ENCODE peak calls at places on chromosome 10, in ten cellular contexts. One of them, this sample, is unnamed.

GRCh38 chr10:95290801-95291633 is at the start of gene PDLIM1:
- DNase-seq in heart right ventricle: peak; percentile 84
- DNase-seq in Peyer's patch: peak; percentile 92
- DNase-seq in PC-9: no peak
- DNase-seq in OCI-LY7: peak; percentile 71
- DNase-seq in ovary: peak; percentile 59
- DNase-seq in ascending aorta: no peak
- DNase-seq in BJ: no peak
- DNase-seq in suprapubic skin: peak; percentile 86
- DNase-seq in mucosa of descending colon: peak; percentile 86
- DNase-seq in this sample: peak; percentile 89

GRCh38 chr10:75592014-75592842 is 160.8 kb downstream of the LRMDA start:
- DNase-seq in heart right ventricle: no peak
- DNase-seq in Peyer's patch: no peak
- DNase-seq in PC-9: no peak
- DNase-seq in OCI-LY7: no peak
- DNase-seq in ovary: no peak
- DNase-seq in ascending aorta: no peak
- DNase-seq in BJ: no peak
- DNase-seq in suprapubic skin: no peak
- DNase-seq in mucosa of descending colon: no peak
- DNase-seq in this sample: no peak

GRCh38 chr10:132595021-132595420 is 57.4 kb downstream of the INPP5A start:
- DNase-seq in heart right ventricle: no peak
- DNase-seq in Peyer's patch: peak; percentile 24
- DNase-seq in PC-9: no peak
- DNase-seq in OCI-LY7: no peak
- DNase-seq in ovary: no peak
- DNase-seq in ascending aorta: no peak
- DNase-seq in BJ: no peak
- DNase-seq in suprapubic skin: no peak
- DNase-seq in mucosa of descending colon: no peak
- DNase-seq in this sample: no peak

GRCh38 chr10:95341716-95342130 is 50.9 kb upstream of the PDLIM1 start:
- DNase-seq in heart right ventricle: no peak
- DNase-seq in Peyer's patch: no peak
- DNase-seq in PC-9: no peak
- DNase-seq in OCI-LY7: no peak
- DNase-seq in ovary: no peak
- DNase-seq in ascending aorta: no peak
- DNase-seq in BJ: peak; percentile 56
- DNase-seq in suprapubic skin: no peak
- DNase-seq in mucosa of descending colon: no peak
- DNase-seq in this sample: no peak

GRCh38 chr10:94983555-94983954 is 45.1 kb downstream of the CYP2C9 start:
- DNase-seq in heart right ventricle: no peak
- DNase-seq in Peyer's patch: no peak
- DNase-seq in PC-9: no peak
- DNase-seq in OCI-LY7: no peak
- DNase-seq in ovary: no peak
- DNase-seq in ascending aorta: no peak
- DNase-seq in BJ: no peak
- DNase-seq in suprapubic skin: no peak
- DNase-seq in mucosa of descending colon: no peak
- DNase-seq in this sample: no peak

GRCh38 chr10:98257961-98258360 is 10.0 kb downstream of the LOXL4 start:
- DNase-seq in heart right ventricle: no peak
- DNase-seq in Peyer's patch: no peak
- DNase-seq in PC-9: no peak
- DNase-seq in OCI-LY7: no peak
- DNase-seq in ovary: no peak
- DNase-seq in ascending aorta: no peak
- DNase-seq in BJ: no peak
- DNase-seq in suprapubic skin: no peak
- DNase-seq in mucosa of descending colon: no peak
- DNase-seq in this sample: no peak

GRCh38 chr10:72564596-72564995 is 61.3 kb downstream of the MICU1 start:
- DNase-seq in heart right ventricle: no peak
- DNase-seq in Peyer's patch: no peak
- DNase-seq in PC-9: no peak
- DNase-seq in OCI-LY7: no peak
- DNase-seq in ovary: no peak
- DNase-seq in ascending aorta: no peak
- DNase-seq in BJ: peak; percentile 39
- DNase-seq in suprapubic skin: no peak
- DNase-seq in mucosa of descending colon: no peak
- DNase-seq in this sample: no peak

GRCh38 chr10:107576746-107577145 is 412.2 kb upstream of the SORCS1 start:
- DNase-seq in heart right ventricle: no peak
- DNase-seq in Peyer's patch: no peak
- DNase-seq in PC-9: no peak
- DNase-seq in OCI-LY7: no peak
- DNase-seq in ovary: no peak
- DNase-seq in ascending aorta: no peak
- DNase-seq in BJ: no peak
- DNase-seq in suprapubic skin: no peak
- DNase-seq in mucosa of descending colon: peak; percentile 5
- DNase-seq in this sample: no peak

DNA sequence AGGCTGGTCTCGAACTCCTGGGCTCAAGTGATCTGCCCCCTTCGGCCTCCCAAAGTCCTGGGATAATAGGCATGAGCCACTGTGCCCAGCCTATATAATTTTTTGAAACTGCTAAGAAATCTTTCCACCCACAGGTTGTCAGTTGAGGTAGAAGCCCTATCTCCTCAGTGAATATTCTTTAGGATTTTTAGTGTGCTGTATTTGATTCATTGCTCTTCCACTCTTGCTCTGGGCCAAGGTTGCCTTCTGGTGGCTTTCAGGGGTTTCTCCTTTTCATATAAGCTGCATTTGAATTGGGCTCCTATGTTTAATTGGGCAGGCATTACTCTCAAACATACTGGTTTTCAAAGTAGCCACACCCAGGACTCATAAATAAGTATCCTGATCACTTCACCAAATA is 931.2 kb downstream of the GATA3 start:
- DNase-seq in heart right ventricle: no peak
- DNase-seq in Peyer's patch: no peak
- DNase-seq in PC-9: no peak
- DNase-seq in OCI-LY7: no peak
- DNase-seq in ovary: no peak
- DNase-seq in ascending aorta: no peak
- DNase-seq in BJ: no peak
- DNase-seq in suprapubic skin: no peak
- DNase-seq in mucosa of descending colon: no peak
- DNase-seq in this sample: no peak
- TF ChIP-seq CTCF in heart right ventricle: no peak
- TF ChIP-seq CTCF in Peyer's patch: no peak
- TF ChIP-seq CTCF in PC-9: no peak
- TF ChIP-seq CTCF in OCI-LY7: no peak
- TF ChIP-seq CTCF in ovary: no peak
- TF ChIP-seq CTCF in ascending aorta: no peak
- TF ChIP-seq CTCF in BJ: no peak
- TF ChIP-seq CTCF in suprapubic skin: no peak
- TF ChIP-seq CTCF in mucosa of descending colon: no peak
- TF ChIP-seq CTCF in this sample: no peak

GRCh38 chr10:109886788-109887155 is 36.5 kb downstream of the XPNPEP1 start:
- DNase-seq in heart right ventricle: no peak
- DNase-seq in Peyer's patch: no peak
- DNase-seq in PC-9: no peak
- DNase-seq in OCI-LY7: no peak
- DNase-seq in ovary: no peak
- DNase-seq in ascending aorta: no peak
- DNase-seq in BJ: no peak
- DNase-seq in suprapubic skin: no peak
- DNase-seq in mucosa of descending colon: no peak
- DNase-seq in this sample: no peak

GRCh38 chr10:109886037-109886787 is 37.1 kb downstream of the XPNPEP1 start:
- DNase-seq in heart right ventricle: no peak
- DNase-seq in Peyer's patch: no peak
- DNase-seq in PC-9: no peak
- DNase-seq in OCI-LY7: no peak
- DNase-seq in ovary: no peak
- DNase-seq in ascending aorta: no peak
- DNase-seq in BJ: no peak
- DNase-seq in suprapubic skin: no peak
- DNase-seq in mucosa of descending colon: no peak
- DNase-seq in this sample: no peak

GRCh38 chr10:109887776-109888175 is 35.5 kb downstream of the XPNPEP1 start:
- DNase-seq in heart right ventricle: no peak
- DNase-seq in Peyer's patch: no peak
- DNase-seq in PC-9: no peak
- DNase-seq in OCI-LY7: no peak
- DNase-seq in ovary: no peak
- DNase-seq in ascending aorta: no peak
- DNase-seq in BJ: no peak
- DNase-seq in suprapubic skin: no peak
- DNase-seq in mucosa of descending colon: no peak
- DNase-seq in this sample: no peak

GRCh38 chr10:109889867-109890266 is 33.4 kb downstream of the XPNPEP1 start:
- DNase-seq in heart right ventricle: no peak
- DNase-seq in Peyer's patch: no peak
- DNase-seq in PC-9: no peak
- DNase-seq in OCI-LY7: no peak
- DNase-seq in ovary: no peak
- DNase-seq in ascending aorta: no peak
- DNase-seq in BJ: no peak
- DNase-seq in suprapubic skin: no peak
- DNase-seq in mucosa of descending colon: no peak
- DNase-seq in this sample: no peak

DNA sequence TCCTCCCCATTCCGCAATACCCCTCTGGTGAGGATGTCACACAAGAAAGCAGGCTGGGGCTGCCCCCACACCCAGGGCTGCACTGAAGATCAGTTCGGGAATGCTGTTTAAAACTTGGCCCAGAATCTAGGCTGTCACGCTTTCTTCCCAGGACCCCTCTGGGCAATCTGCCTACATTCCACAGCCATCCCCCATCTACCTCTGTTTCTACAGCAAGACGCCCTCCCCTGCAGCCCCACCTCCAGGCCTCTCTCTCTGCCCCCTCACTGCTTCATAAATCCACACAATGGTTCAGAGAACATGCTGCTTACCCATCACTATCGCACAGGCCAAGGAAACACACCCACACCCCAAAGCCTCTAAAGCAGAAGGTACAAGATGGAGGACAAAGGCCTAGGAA is 36.0 kb downstream of the XPNPEP1 start:
- DNase-seq in heart right ventricle: no peak
- DNase-seq in Peyer's patch: no peak
- DNase-seq in PC-9: no peak
- DNase-seq in OCI-LY7: no peak
- DNase-seq in ovary: no peak
- DNase-seq in ascending aorta: no peak
- DNase-seq in BJ: no peak
- DNase-seq in suprapubic skin: no peak
- DNase-seq in mucosa of descending colon: no peak
- DNase-seq in this sample: no peak
- H3K36me3 ChIP-seq in heart right ventricle: peaks cover 8% of the 10 kb centered on the region
- H3K36me3 ChIP-seq in Peyer's patch: no peaks in the 10 kb centered on the region
- H3K36me3 ChIP-seq in PC-9: no peaks in the 10 kb centered on the region
- H3K36me3 ChIP-seq in OCI-LY7: peaks cover 99% of the 10 kb centered on the region
- H3K36me3 ChIP-seq in ovary: no peaks in the 10 kb centered on the region
- H3K36me3 ChIP-seq in ascending aorta: peaks cover 26% of the 10 kb centered on the region
- H3K36me3 ChIP-seq in BJ: peaks cover 26% of the 10 kb centered on the region
- H3K36me3 ChIP-seq in suprapubic skin: peaks cover 52% of the 10 kb centered on the region
- H3K36me3 ChIP-seq in mucosa of descending colon: no peaks in the 10 kb centered on the region
- H3K36me3 ChIP-seq in this sample: peaks cover 23% of the 10 kb centered on the region

GRCh38 chr10:49781247-49781646 is 19.1 kb upstream of the OGDHL start:
- DNase-seq in heart right ventricle: no peak
- DNase-seq in Peyer's patch: no peak
- DNase-seq in PC-9: no peak
- DNase-seq in OCI-LY7: no peak
- DNase-seq in ovary: no peak
- DNase-seq in ascending aorta: no peak
- DNase-seq in BJ: no peak
- DNase-seq in suprapubic skin: no peak
- DNase-seq in mucosa of descending colon: no peak
- DNase-seq in this sample: no peak

GRCh38 chr10:49784631-49785030 is 22.5 kb upstream of the OGDHL start:
- DNase-seq in heart right ventricle: no peak
- DNase-seq in Peyer's patch: no peak
- DNase-seq in PC-9: no peak
- DNase-seq in OCI-LY7: no peak
- DNase-seq in ovary: no peak
- DNase-seq in ascending aorta: no peak
- DNase-seq in BJ: no peak
- DNase-seq in suprapubic skin: no peak
- DNase-seq in mucosa of descending colon: no peak
- DNase-seq in this sample: no peak

GRCh38 chr10:49778197-49778596 is 16.1 kb upstream of the OGDHL start:
- DNase-seq in heart right ventricle: no peak
- DNase-seq in Peyer's patch: no peak
- DNase-seq in PC-9: no peak
- DNase-seq in OCI-LY7: no peak
- DNase-seq in ovary: no peak
- DNase-seq in ascending aorta: no peak
- DNase-seq in BJ: no peak
- DNase-seq in suprapubic skin: no peak
- DNase-seq in mucosa of descending colon: no peak
- DNase-seq in this sample: no peak

DNA sequence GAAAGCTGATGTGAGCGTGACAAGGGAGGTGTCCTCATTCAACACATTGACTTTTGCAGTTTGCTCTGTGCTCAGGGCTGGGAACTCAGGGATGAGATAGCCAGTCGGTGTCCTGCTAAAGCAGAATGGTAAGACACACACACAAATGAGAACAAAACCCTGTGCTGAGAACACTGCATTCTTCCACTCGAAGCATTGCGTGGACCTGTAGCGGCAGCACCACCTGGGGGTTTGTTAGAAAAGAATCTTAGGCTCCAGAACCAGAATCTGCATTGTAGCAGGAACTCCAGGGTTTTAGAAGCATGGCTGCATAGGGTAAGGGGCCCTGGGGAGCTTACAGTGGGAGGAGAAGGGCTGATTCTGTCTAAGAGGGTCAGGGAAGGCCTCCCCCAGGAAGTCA is 21.5 kb upstream of the OGDHL start:
- DNase-seq in heart right ventricle: no peak
- DNase-seq in Peyer's patch: no peak
- DNase-seq in PC-9: no peak
- DNase-seq in OCI-LY7: no peak
- DNase-seq in ovary: no peak
- DNase-seq in ascending aorta: no peak
- DNase-seq in BJ: no peak
- DNase-seq in suprapubic skin: no peak
- DNase-seq in mucosa of descending colon: no peak
- DNase-seq in this sample: no peak
- TF ChIP-seq CTCF in heart right ventricle: no peak
- TF ChIP-seq CTCF in Peyer's patch: no peak
- TF ChIP-seq CTCF in PC-9: no peak
- TF ChIP-seq CTCF in OCI-LY7: no peak
- TF ChIP-seq CTCF in ovary: no peak
- TF ChIP-seq CTCF in ascending aorta: no peak
- TF ChIP-seq CTCF in BJ: no peak
- TF ChIP-seq CTCF in suprapubic skin: no peak
- TF ChIP-seq CTCF in mucosa of descending colon: no peak
- TF ChIP-seq CTCF in this sample: no peak

GRCh38 chr10:78251041-78251434 is 217.4 kb downstream of the RPS24 start:
- DNase-seq in heart right ventricle: no peak
- DNase-seq in Peyer's patch: no peak
- DNase-seq in PC-9: no peak
- DNase-seq in OCI-LY7: no peak
- DNase-seq in ovary: no peak
- DNase-seq in ascending aorta: no peak
- DNase-seq in BJ: no peak
- DNase-seq in suprapubic skin: no peak
- DNase-seq in mucosa of descending colon: no peak
- DNase-seq in this sample: no peak

GRCh38 chr10:78255214-78255613 is 221.6 kb downstream of the RPS24 start:
- DNase-seq in heart right ventricle: no peak
- DNase-seq in Peyer's patch: no peak
- DNase-seq in PC-9: no peak
- DNase-seq in OCI-LY7: no peak
- DNase-seq in ovary: no peak
- DNase-seq in ascending aorta: no peak
- DNase-seq in BJ: no peak
- DNase-seq in suprapubic skin: no peak
- DNase-seq in mucosa of descending colon: no peak
- DNase-seq in this sample: no peak

GRCh38 chr10:78253072-78253853 is 219.6 kb downstream of the RPS24 start:
- DNase-seq in heart right ventricle: no peak
- DNase-seq in Peyer's patch: no peak
- DNase-seq in PC-9: no peak
- DNase-seq in OCI-LY7: no peak
- DNase-seq in ovary: no peak
- DNase-seq in ascending aorta: no peak
- DNase-seq in BJ: no peak
- DNase-seq in suprapubic skin: no peak
- DNase-seq in mucosa of descending colon: no peak
- DNase-seq in this sample: no peak

GRCh38 chr10:78255796-78256638 is 222.4 kb downstream of the RPS24 start:
- DNase-seq in heart right ventricle: no peak
- DNase-seq in Peyer's patch: no peak
- DNase-seq in PC-9: peak; percentile 96
- DNase-seq in OCI-LY7: no peak
- DNase-seq in ovary: peak; percentile 37
- DNase-seq in ascending aorta: peak; percentile 64
- DNase-seq in BJ: peak; percentile 94
- DNase-seq in suprapubic skin: no peak
- DNase-seq in mucosa of descending colon: peak; percentile 6
- DNase-seq in this sample: no peak

GRCh38 chr10:78254013-78254412 is 220.3 kb downstream of the RPS24 start:
- DNase-seq in heart right ventricle: no peak
- DNase-seq in Peyer's patch: no peak
- DNase-seq in PC-9: no peak
- DNase-seq in OCI-LY7: no peak
- DNase-seq in ovary: no peak
- DNase-seq in ascending aorta: no peak
- DNase-seq in BJ: no peak
- DNase-seq in suprapubic skin: no peak
- DNase-seq in mucosa of descending colon: no peak
- DNase-seq in this sample: no peak
- H3K36me3 ChIP-seq in heart right ventricle: no peaks in the 10 kb centered on the region
- H3K36me3 ChIP-seq in Peyer's patch: no peaks in the 10 kb centered on the region
- H3K36me3 ChIP-seq in PC-9: no peaks in the 10 kb centered on the region
- H3K36me3 ChIP-seq in OCI-LY7: no peaks in the 10 kb centered on the region
- H3K36me3 ChIP-seq in ovary: no peaks in the 10 kb centered on the region
- H3K36me3 ChIP-seq in ascending aorta: no peaks in the 10 kb centered on the region
- H3K36me3 ChIP-seq in BJ: no peaks in the 10 kb centered on the region
- H3K36me3 ChIP-seq in suprapubic skin: no peaks in the 10 kb centered on the region
- H3K36me3 ChIP-seq in mucosa of descending colon: no peaks in the 10 kb centered on the region
- H3K36me3 ChIP-seq in this sample: no peaks in the 10 kb centered on the region